ENCODE peak calls at places on chromosomes 6 and 20, in nine cellular contexts. One of them, this sample, is unnamed.
A peak's percentile ranks its signal among the peaks of the same experiment; 100 is the strongest.

GRCh38 chr20:37873909-37874308 is 29.0 kb upstream of the VSTM2L start:
- DNase-seq in immature natural killer cell: no peak
- DNase-seq in left colon: no peak
- DNase-seq in heart right ventricle: no peak
- DNase-seq in Kasumi-1: no peak
- DNase-seq in NCI-H1436: no peak
- DNase-seq in COR-L47: no peak
- DNase-seq in pulmonary artery endothelial cell: no peak
- DNase-seq in stimulated activated naive CD8-positive, alpha-beta T cell treated with anti-CD3 and anti-CD28 coated beads, Interleukin-15, Interleukin-2, amounts not matched to agents 100 U/mL and 50 U/mL, for 24 hours: no peak
- DNase-seq in this sample: no peak

GRCh38 chr6:109631403-109631802 is 59.6 kb downstream of the AK9 start:
- DNase-seq in heart right ventricle: no peak
- DNase-seq in immature natural killer cell: no peak
- DNase-seq in left colon: no peak
- DNase-seq in pulmonary artery endothelial cell: no peak
- DNase-seq in Kasumi-1: no peak
- DNase-seq in COR-L47: no peak
- DNase-seq in stimulated activated naive CD8-positive, alpha-beta T cell treated with anti-CD3 and anti-CD28 coated beads, Interleukin-15, Interleukin-2, amounts not matched to agents 100 U/mL and 50 U/mL, for 24 hours: no peak
- DNase-seq in NCI-H1436: no peak
- DNase-seq in this sample: no peak

GRCh38 chr6:11324453-11325023 is 92.1 kb upstream of the NEDD9 start:
- DNase-seq in left colon: no peak
- DNase-seq in pulmonary artery endothelial cell: no peak
- DNase-seq in COR-L47: no peak
- DNase-seq in Kasumi-1: no peak
- DNase-seq in heart right ventricle: no peak
- DNase-seq in NCI-H1436: no peak
- DNase-seq in immature natural killer cell: no peak
- DNase-seq in stimulated activated naive CD8-positive, alpha-beta T cell treated with anti-CD3 and anti-CD28 coated beads, Interleukin-15, Interleukin-2, amounts not matched to agents 100 U/mL and 50 U/mL, for 24 hours: peak; percentile 55
- DNase-seq in this sample: no peak

GRCh38 chr6:124682751-124683150 is 279.5 kb upstream of the RNF217 start:
- DNase-seq in heart right ventricle: no peak
- DNase-seq in NCI-H1436: no peak
- DNase-seq in left colon: no peak
- DNase-seq in Kasumi-1: no peak
- DNase-seq in pulmonary artery endothelial cell: no peak
- DNase-seq in stimulated activated naive CD8-positive, alpha-beta T cell treated with anti-CD3 and anti-CD28 coated beads, Interleukin-15, Interleukin-2, amounts not matched to agents 100 U/mL and 50 U/mL, for 24 hours: no peak
- DNase-seq in COR-L47: no peak
- DNase-seq in immature natural killer cell: no peak
- DNase-seq in this sample: no peak

GRCh38 chr6:113855500-113856010 is 1.6 kb upstream of the MARCKS start:
- DNase-seq in stimulated activated naive CD8-positive, alpha-beta T cell treated with anti-CD3 and anti-CD28 coated beads, Interleukin-15, Interleukin-2, amounts not matched to agents 100 U/mL and 50 U/mL, for 24 hours: peak; percentile 9
- DNase-seq in left colon: no peak
- DNase-seq in immature natural killer cell: no peak
- DNase-seq in heart right ventricle: peak; percentile 30
- DNase-seq in Kasumi-1: no peak
- DNase-seq in NCI-H1436: no peak
- DNase-seq in pulmonary artery endothelial cell: no peak
- DNase-seq in COR-L47: no peak
- DNase-seq in this sample: no peak

GRCh38 chr6:126743051-126743450 is 375.4 kb upstream of the RSPO3 start:
- DNase-seq in pulmonary artery endothelial cell: no peak
- DNase-seq in immature natural killer cell: no peak
- DNase-seq in heart right ventricle: no peak
- DNase-seq in NCI-H1436: no peak
- DNase-seq in COR-L47: no peak
- DNase-seq in left colon: no peak
- DNase-seq in stimulated activated naive CD8-positive, alpha-beta T cell treated with anti-CD3 and anti-CD28 coated beads, Interleukin-15, Interleukin-2, amounts not matched to agents 100 U/mL and 50 U/mL, for 24 hours: no peak
- DNase-seq in Kasumi-1: no peak
- DNase-seq in this sample: no peak

GRCh38 chr20:48676125-48676524 is 151.7 kb downstream of the PREX1 start:
- DNase-seq in COR-L47: no peak
- DNase-seq in left colon: no peak
- DNase-seq in immature natural killer cell: no peak
- DNase-seq in heart right ventricle: no peak
- DNase-seq in Kasumi-1: no peak
- DNase-seq in stimulated activated naive CD8-positive, alpha-beta T cell treated with anti-CD3 and anti-CD28 coated beads, Interleukin-15, Interleukin-2, amounts not matched to agents 100 U/mL and 50 U/mL, for 24 hours: no peak
- DNase-seq in pulmonary artery endothelial cell: no peak
- DNase-seq in NCI-H1436: no peak
- DNase-seq in this sample: no peak

GRCh38 chr6:159578629-159579028 is 114.4 kb downstream of the SOD2 start:
- DNase-seq in stimulated activated naive CD8-positive, alpha-beta T cell treated with anti-CD3 and anti-CD28 coated beads, Interleukin-15, Interleukin-2, amounts not matched to agents 100 U/mL and 50 U/mL, for 24 hours: no peak
- DNase-seq in immature natural killer cell: no peak
- DNase-seq in heart right ventricle: no peak
- DNase-seq in Kasumi-1: no peak
- DNase-seq in NCI-H1436: no peak
- DNase-seq in pulmonary artery endothelial cell: no peak
- DNase-seq in COR-L47: no peak
- DNase-seq in left colon: no peak
- DNase-seq in this sample: no peak

GRCh38 chr6:57173886-57174510 is 1.9 kb downstream of the BAG2 start:
- DNase-seq in immature natural killer cell: no peak
- DNase-seq in COR-L47: no peak
- DNase-seq in stimulated activated naive CD8-positive, alpha-beta T cell treated with anti-CD3 and anti-CD28 coated beads, Interleukin-15, Interleukin-2, amounts not matched to agents 100 U/mL and 50 U/mL, for 24 hours: no peak
- DNase-seq in NCI-H1436: no peak
- DNase-seq in heart right ventricle: no peak
- DNase-seq in left colon: no peak
- DNase-seq in Kasumi-1: peak; percentile 38
- DNase-seq in pulmonary artery endothelial cell: no peak
- DNase-seq in this sample: no peak

GRCh38 chr20:55667955-55668354 is 337.4 kb downstream of the CBLN4 start:
- DNase-seq in pulmonary artery endothelial cell: no peak
- DNase-seq in stimulated activated naive CD8-positive, alpha-beta T cell treated with anti-CD3 and anti-CD28 coated beads, Interleukin-15, Interleukin-2, amounts not matched to agents 100 U/mL and 50 U/mL, for 24 hours: no peak
- DNase-seq in COR-L47: no peak
- DNase-seq in heart right ventricle: no peak
- DNase-seq in Kasumi-1: no peak
- DNase-seq in immature natural killer cell: no peak
- DNase-seq in left colon: no peak
- DNase-seq in NCI-H1436: no peak
- DNase-seq in this sample: no peak

GRCh38 chr6:147621280-147621679 is 112.8 kb downstream of the SAMD5 start:
- DNase-seq in Kasumi-1: no peak
- DNase-seq in NCI-H1436: no peak
- DNase-seq in left colon: no peak
- DNase-seq in heart right ventricle: no peak
- DNase-seq in immature natural killer cell: no peak
- DNase-seq in pulmonary artery endothelial cell: no peak
- DNase-seq in stimulated activated naive CD8-positive, alpha-beta T cell treated with anti-CD3 and anti-CD28 coated beads, Interleukin-15, Interleukin-2, amounts not matched to agents 100 U/mL and 50 U/mL, for 24 hours: no peak
- DNase-seq in COR-L47: no peak
- DNase-seq in this sample: no peak